ENCODE peak calls at places on chromosomes 1 and 21, in ten cellular contexts. One of them, this sample, is unnamed.

GRCh38 chr1:162997499-162998285 is 71.5 kb upstream of the RGS4 start:
- DNase-seq in amniotic stem cell: no peak
- DNase-seq in stimulated activated CD8-positive, alpha-beta memory T cell treated with anti-CD3 and anti-CD28 coated beads, Interleukin-12 subunit alpha, Interleukin-12 subunit beta, amount 100 ng/mL, for 4 hours: no peak
- DNase-seq in Calu3: no peak
- DNase-seq in BJ: no peak
- DNase-seq in Peyer's patch: no peak
- DNase-seq in Ammon's horn: no peak
- DNase-seq in WERI-Rb-1: no peak
- DNase-seq in AG09319: no peak
- DNase-seq in heart right ventricle: no peak
- DNase-seq in this sample: no peak

GRCh38 chr21:26177187-26177586 is 6.6 kb upstream of the APP start:
- DNase-seq in amniotic stem cell: no peak
- DNase-seq in stimulated activated CD8-positive, alpha-beta memory T cell treated with anti-CD3 and anti-CD28 coated beads, Interleukin-12 subunit alpha, Interleukin-12 subunit beta, amount 100 ng/mL, for 4 hours: no peak
- DNase-seq in Calu3: no peak
- DNase-seq in BJ: no peak
- DNase-seq in Peyer's patch: no peak
- DNase-seq in Ammon's horn: peak
- DNase-seq in WERI-Rb-1: no peak
- DNase-seq in AG09319: no peak
- DNase-seq in heart right ventricle: peak
- DNase-seq in this sample: no peak

GRCh38 chr1:114833421-114833820 is 21.2 kb upstream of the SYCP1 start:
- DNase-seq in amniotic stem cell: no peak
- DNase-seq in stimulated activated CD8-positive, alpha-beta memory T cell treated with anti-CD3 and anti-CD28 coated beads, Interleukin-12 subunit alpha, Interleukin-12 subunit beta, amount 100 ng/mL, for 4 hours: no peak
- DNase-seq in Calu3: no peak
- DNase-seq in BJ: no peak
- DNase-seq in Peyer's patch: no peak
- DNase-seq in Ammon's horn: no peak
- DNase-seq in WERI-Rb-1: no peak
- DNase-seq in AG09319: no peak
- DNase-seq in heart right ventricle: no peak
- DNase-seq in this sample: no peak

GRCh38 chr1:233360525-233361094 is 33.1 kb downstream of the MAP3K21 start:
- DNase-seq in amniotic stem cell: no peak
- DNase-seq in stimulated activated CD8-positive, alpha-beta memory T cell treated with anti-CD3 and anti-CD28 coated beads, Interleukin-12 subunit alpha, Interleukin-12 subunit beta, amount 100 ng/mL, for 4 hours: no peak
- DNase-seq in Calu3: no peak
- DNase-seq in BJ: no peak
- DNase-seq in Peyer's patch: no peak
- DNase-seq in Ammon's horn: no peak
- DNase-seq in WERI-Rb-1: no peak
- DNase-seq in AG09319: no peak
- DNase-seq in heart right ventricle: no peak
- DNase-seq in this sample: no peak

GRCh38 chr1:3125078-3125477 is 56.1 kb downstream of the PRDM16 start:
- DNase-seq in amniotic stem cell: no peak
- DNase-seq in stimulated activated CD8-positive, alpha-beta memory T cell treated with anti-CD3 and anti-CD28 coated beads, Interleukin-12 subunit alpha, Interleukin-12 subunit beta, amount 100 ng/mL, for 4 hours: no peak
- DNase-seq in Calu3: no peak
- DNase-seq in BJ: no peak
- DNase-seq in Peyer's patch: no peak
- DNase-seq in Ammon's horn: no peak
- DNase-seq in WERI-Rb-1: no peak
- DNase-seq in AG09319: no peak
- DNase-seq in heart right ventricle: no peak
- DNase-seq in this sample: no peak

GRCh38 chr1:218361298-218362065 is 16.3 kb downstream of the TGFB2 start:
- DNase-seq in amniotic stem cell: no peak
- DNase-seq in stimulated activated CD8-positive, alpha-beta memory T cell treated with anti-CD3 and anti-CD28 coated beads, Interleukin-12 subunit alpha, Interleukin-12 subunit beta, amount 100 ng/mL, for 4 hours: no peak
- DNase-seq in Calu3: no peak
- DNase-seq in BJ: no peak
- DNase-seq in Peyer's patch: no peak
- DNase-seq in Ammon's horn: no peak
- DNase-seq in WERI-Rb-1: peak
- DNase-seq in AG09319: no peak
- DNase-seq in heart right ventricle: no peak
- DNase-seq in this sample: no peak

GRCh38 chr1:30916296-30916695 is 7.7 kb upstream of the SDC3 start:
- DNase-seq in amniotic stem cell: no peak
- DNase-seq in stimulated activated CD8-positive, alpha-beta memory T cell treated with anti-CD3 and anti-CD28 coated beads, Interleukin-12 subunit alpha, Interleukin-12 subunit beta, amount 100 ng/mL, for 4 hours: no peak
- DNase-seq in Calu3: no peak
- DNase-seq in BJ: no peak
- DNase-seq in Peyer's patch: no peak
- DNase-seq in Ammon's horn: no peak
- DNase-seq in WERI-Rb-1: no peak
- DNase-seq in AG09319: no peak
- DNase-seq in heart right ventricle: no peak
- DNase-seq in this sample: no peak

GRCh38 chr1:156481527-156481926 is 19.0 kb downstream of the MEF2D start:
- DNase-seq in amniotic stem cell: no peak
- DNase-seq in stimulated activated CD8-positive, alpha-beta memory T cell treated with anti-CD3 and anti-CD28 coated beads, Interleukin-12 subunit alpha, Interleukin-12 subunit beta, amount 100 ng/mL, for 4 hours: no peak
- DNase-seq in Calu3: no peak
- DNase-seq in BJ: no peak
- DNase-seq in Peyer's patch: no peak
- DNase-seq in Ammon's horn: no peak
- DNase-seq in WERI-Rb-1: no peak
- DNase-seq in AG09319: no peak
- DNase-seq in heart right ventricle: no peak
- DNase-seq in this sample: peak

GRCh38 chr21:26877015-26877414 is 31.8 kb upstream of the ADAMTS1 start:
- DNase-seq in amniotic stem cell: no peak
- DNase-seq in stimulated activated CD8-positive, alpha-beta memory T cell treated with anti-CD3 and anti-CD28 coated beads, Interleukin-12 subunit alpha, Interleukin-12 subunit beta, amount 100 ng/mL, for 4 hours: no peak
- DNase-seq in Calu3: no peak
- DNase-seq in BJ: no peak
- DNase-seq in Peyer's patch: no peak
- DNase-seq in Ammon's horn: no peak
- DNase-seq in WERI-Rb-1: no peak
- DNase-seq in AG09319: no peak
- DNase-seq in heart right ventricle: no peak
- DNase-seq in this sample: no peak

GRCh38 chr1:34378968-34379729 is 202.4 kb downstream of the C1orf94 start:
- DNase-seq in amniotic stem cell: no peak
- DNase-seq in stimulated activated CD8-positive, alpha-beta memory T cell treated with anti-CD3 and anti-CD28 coated beads, Interleukin-12 subunit alpha, Interleukin-12 subunit beta, amount 100 ng/mL, for 4 hours: no peak
- DNase-seq in Calu3: no peak
- DNase-seq in BJ: no peak
- DNase-seq in Peyer's patch: no peak
- DNase-seq in Ammon's horn: no peak
- DNase-seq in WERI-Rb-1: no peak
- DNase-seq in AG09319: no peak
- DNase-seq in heart right ventricle: no peak
- DNase-seq in this sample: no peak

GRCh38 chr1:55070291-55070690 is 30.9 kb downstream of the PCSK9 start:
- DNase-seq in amniotic stem cell: no peak
- DNase-seq in stimulated activated CD8-positive, alpha-beta memory T cell treated with anti-CD3 and anti-CD28 coated beads, Interleukin-12 subunit alpha, Interleukin-12 subunit beta, amount 100 ng/mL, for 4 hours: no peak
- DNase-seq in Calu3: no peak
- DNase-seq in BJ: no peak
- DNase-seq in Peyer's patch: no peak
- DNase-seq in Ammon's horn: peak
- DNase-seq in WERI-Rb-1: peak
- DNase-seq in AG09319: no peak
- DNase-seq in heart right ventricle: no peak
- DNase-seq in this sample: no peak